ENCODE peak calls at places on chromosomes 5 and 9, in eight cellular contexts. One of them, this sample, is unnamed.

GRCh38 chr9:138075496-138075895 is 197.9 kb downstream of the CACNA1B start:
- DNase-seq in anterior cingulate cortex: no peak
- DNase-seq in putamen: no peak
- DNase-seq in mesothelial cell of epicardium: no peak
- DNase-seq in left ventricle myocardium superior: no peak
- DNase-seq in ELR: no peak
- DNase-seq in NCI-H1105 treated with DMSO at 0.1 percent for 48 hours: no peak
- DNase-seq in A549: no peak
- DNase-seq in this sample: no peak

GRCh38 chr5:89008291-89008690 is 125.3 kb upstream of the MEF2C start:
- DNase-seq in anterior cingulate cortex: no peak
- DNase-seq in putamen: no peak
- DNase-seq in mesothelial cell of epicardium: no peak
- DNase-seq in left ventricle myocardium superior: no peak
- DNase-seq in ELR: no peak
- DNase-seq in NCI-H1105 treated with DMSO at 0.1 percent for 48 hours: no peak
- DNase-seq in A549: no peak
- DNase-seq in this sample: no peak

GRCh38 chr9:73348485-73348884 is 196.8 kb downstream of the ANXA1 start:
- DNase-seq in anterior cingulate cortex: no peak
- DNase-seq in putamen: no peak
- DNase-seq in mesothelial cell of epicardium: no peak
- DNase-seq in left ventricle myocardium superior: no peak
- DNase-seq in ELR: peak; percentile 1
- DNase-seq in NCI-H1105 treated with DMSO at 0.1 percent for 48 hours: no peak
- DNase-seq in A549: peak; percentile 12
- DNase-seq in this sample: no peak

GRCh38 chr9:68991457-68991856 is 22.5 kb downstream of the PRKACG start:
- DNase-seq in anterior cingulate cortex: no peak
- DNase-seq in putamen: no peak
- DNase-seq in mesothelial cell of epicardium: no peak
- DNase-seq in left ventricle myocardium superior: no peak
- DNase-seq in ELR: no peak
- DNase-seq in NCI-H1105 treated with DMSO at 0.1 percent for 48 hours: no peak
- DNase-seq in A549: no peak
- DNase-seq in this sample: no peak

GRCh38 chr5:30581198-30581925 is 612.1 kb upstream of the CDH6 start:
- DNase-seq in anterior cingulate cortex: no peak
- DNase-seq in putamen: peak; percentile 3
- DNase-seq in mesothelial cell of epicardium: no peak
- DNase-seq in left ventricle myocardium superior: no peak
- DNase-seq in ELR: no peak
- DNase-seq in NCI-H1105 treated with DMSO at 0.1 percent for 48 hours: no peak
- DNase-seq in A549: no peak
- DNase-seq in this sample: no peak

GRCh38 chr5:54533541-54534179 is 16.1 kb downstream of the SNX18 start:
- DNase-seq in anterior cingulate cortex: no peak
- DNase-seq in putamen: no peak
- DNase-seq in mesothelial cell of epicardium: no peak
- DNase-seq in left ventricle myocardium superior: no peak
- DNase-seq in ELR: no peak
- DNase-seq in NCI-H1105 treated with DMSO at 0.1 percent for 48 hours: no peak
- DNase-seq in A549: no peak
- DNase-seq in this sample: no peak

GRCh38 chr5:37730896-37731455 is 108.9 kb downstream of the GDNF start:
- DNase-seq in anterior cingulate cortex: no peak
- DNase-seq in putamen: no peak
- DNase-seq in mesothelial cell of epicardium: no peak
- DNase-seq in left ventricle myocardium superior: no peak
- DNase-seq in ELR: no peak
- DNase-seq in NCI-H1105 treated with DMSO at 0.1 percent for 48 hours: no peak
- DNase-seq in A549: no peak
- DNase-seq in this sample: no peak

GRCh38 chr5:102099766-102100331 is 196.2 kb downstream of the SLCO4C1 start:
- DNase-seq in anterior cingulate cortex: no peak
- DNase-seq in putamen: no peak
- DNase-seq in mesothelial cell of epicardium: no peak
- DNase-seq in left ventricle myocardium superior: no peak
- DNase-seq in ELR: no peak
- DNase-seq in NCI-H1105 treated with DMSO at 0.1 percent for 48 hours: no peak
- DNase-seq in A549: no peak
- DNase-seq in this sample: no peak

GRCh38 chr5:129852747-129853352 is 51.4 kb upstream of the CHSY3 start:
- DNase-seq in anterior cingulate cortex: no peak
- DNase-seq in putamen: peak; percentile 75
- DNase-seq in mesothelial cell of epicardium: peak; percentile 72
- DNase-seq in left ventricle myocardium superior: peak; percentile 85
- DNase-seq in ELR: peak; percentile 64
- DNase-seq in NCI-H1105 treated with DMSO at 0.1 percent for 48 hours: peak; percentile 27
- DNase-seq in A549: peak; percentile 67
- DNase-seq in this sample: peak; percentile 9

GRCh38 chr5:135482383-135482933 is 30.3 kb upstream of the TIFAB start:
- DNase-seq in anterior cingulate cortex: no peak
- DNase-seq in putamen: no peak
- DNase-seq in mesothelial cell of epicardium: no peak
- DNase-seq in left ventricle myocardium superior: no peak
- DNase-seq in ELR: no peak
- DNase-seq in NCI-H1105 treated with DMSO at 0.1 percent for 48 hours: no peak
- DNase-seq in A549: no peak
- DNase-seq in this sample: no peak

GRCh38 chr9:88537743-88538055 is 2.7 kb downstream of the NXNL2 start:
- DNase-seq in anterior cingulate cortex: peak; percentile 70
- DNase-seq in putamen: peak; percentile 64
- DNase-seq in mesothelial cell of epicardium: no peak
- DNase-seq in left ventricle myocardium superior: peak; percentile 47
- DNase-seq in ELR: peak; percentile 79
- DNase-seq in NCI-H1105 treated with DMSO at 0.1 percent for 48 hours: peak; percentile 55
- DNase-seq in A549: peak; percentile 71
- DNase-seq in this sample: no peak